ENCODE peak calls at places on chromosomes 11 and 22, in nine cellular contexts. I is dorsolateral prefrontal cortex, O is body of pancreas, V is neuronal stem cell, M is right lobe of liver, W is fibroblast of lung, X is A549, R is thoracic aorta, T is caudate nucleus. F is an unnamed sample.

GRCh38 chr11:13343067-13343466 is 65.5 kb downstream of the BMAL1 start:
- DNase-seq in T (no peak), W (no peak), X (no peak), R (no peak), V (no peak), M (no peak), O (no peak), I (no peak), F (no peak)

GRCh38 chr11:16394947-16395346 is 38.6 kb upstream of the SOX6 start:
- DNase-seq in R (no peak), W (no peak), O (no peak), V (no peak), X (no peak), I (no peak), T (no peak), M (no peak), F (no peak)

GRCh38 chr11:115964091-115964490 is 459.9 kb upstream of the CADM1 start:
- DNase-seq in X (no peak), M (no peak), T (no peak), O (no peak), V (no peak), R (no peak), W (peak; percentile 44), I (no peak), F (no peak)

GRCh38 chr11:71467164-71467563 is 14.2 kb downstream of the NADSYN1 start:
- DNase-seq in V (no peak), T (no peak), X (no peak), R (no peak), I (no peak), W (no peak), O (no peak), M (no peak), F (no peak)

GRCh38 chr11:114179234-114179941 is 116.8 kb upstream of the NNMT start:
- DNase-seq in I (peak; percentile 84), R (peak; percentile 78), O (peak; percentile 95), T (no peak), M (peak; percentile 88), W (peak; percentile 100), X (no peak), V (no peak), F (peak; percentile 82)

GRCh38 chr11:73205666-73206343 is 12.3 kb upstream of the P2RY2 start:
- DNase-seq in W (peak; percentile 15), V (no peak), X (no peak), M (peak; percentile 39), O (no peak), T (no peak), R (no peak), I (no peak), F (no peak)

GRCh38 chr11:8309311-8309710 is 45.6 kb upstream of the LMO1 start:
- DNase-seq in R (no peak), W (no peak), I (no peak), V (no peak), O (no peak), M (no peak), X (no peak), T (no peak), F (no peak)

GRCh38 chr22:30038219-30038618 is 42.0 kb upstream of the HORMAD2 start:
- DNase-seq in W (peak; percentile 76), I (no peak), O (peak; percentile 72), X (no peak), V (no peak), R (no peak), T (no peak), M (no peak), F (peak; percentile 57)

GRCh38 chr11:120343429-120343828 is 7.2 kb downstream of the ARHGEF12 start:
- DNase-seq in R (no peak), I (no peak), T (no peak), M (no peak), O (no peak), W (no peak), V (no peak), X (no peak), F (no peak)

GRCh38 chr11:73367482-73368024 is 8.6 kb upstream of the RELT start:
- DNase-seq in M (no peak), V (no peak), W (no peak), T (no peak), O (no peak), X (no peak), I (no peak), R (no peak), F (no peak)

GRCh38 chr11:124892750-124893454 is 4.8 kb downstream of the ROBO4 start:
- DNase-seq in R (no peak), O (no peak), X (no peak), I (no peak), V (no peak), W (no peak), T (no peak), M (peak; percentile 41), F (peak; percentile 69)

GRCh38 chr11:117663389-117663788 is 133.6 kb downstream of the DSCAML1 start:
- DNase-seq in O (no peak), W (no peak), X (no peak), T (no peak), R (no peak), V (no peak), M (no peak), I (no peak), F (no peak)

GRCh38 chr22:50595189-50595588 is 5.4 kb upstream of the MAPK8IP2 start:
- DNase-seq in W (no peak), M (no peak), T (no peak), O (no peak), V (no peak), R (no peak), X (no peak), I (no peak), F (no peak)

GRCh38 chr22:18024276-18024939 is at the start of gene MICAL3:
- DNase-seq in V (peak; percentile 54), R (no peak), T (peak; percentile 53), I (peak; percentile 75), X (peak; percentile 57), O (peak; percentile 66), M (peak; percentile 68), W (peak; percentile 65), F (peak; percentile 85)

GRCh38 chr22:30079952-30080533 is at the start of gene HORMAD2:
- DNase-seq in W (peak; percentile 43), R (no peak), V (peak; percentile 69), O (no peak), I (no peak), X (no peak), M (peak; percentile 92), T (peak; percentile 19), F (peak; percentile 56)

GRCh38 chr11:89267660-89268302 is 90.1 kb downstream of the TYR start:
- DNase-seq in O (no peak), T (no peak), X (no peak), I (no peak), R (no peak), V (no peak), W (no peak), M (no peak), F (no peak)

GRCh38 chr11:96748639-96749370 is 359.0 kb downstream of the JRKL start:
- DNase-seq in V (no peak), W (peak; percentile 68), O (no peak), T (no peak), R (no peak), I (no peak), M (no peak), X (no peak), F (no peak)

DNA sequence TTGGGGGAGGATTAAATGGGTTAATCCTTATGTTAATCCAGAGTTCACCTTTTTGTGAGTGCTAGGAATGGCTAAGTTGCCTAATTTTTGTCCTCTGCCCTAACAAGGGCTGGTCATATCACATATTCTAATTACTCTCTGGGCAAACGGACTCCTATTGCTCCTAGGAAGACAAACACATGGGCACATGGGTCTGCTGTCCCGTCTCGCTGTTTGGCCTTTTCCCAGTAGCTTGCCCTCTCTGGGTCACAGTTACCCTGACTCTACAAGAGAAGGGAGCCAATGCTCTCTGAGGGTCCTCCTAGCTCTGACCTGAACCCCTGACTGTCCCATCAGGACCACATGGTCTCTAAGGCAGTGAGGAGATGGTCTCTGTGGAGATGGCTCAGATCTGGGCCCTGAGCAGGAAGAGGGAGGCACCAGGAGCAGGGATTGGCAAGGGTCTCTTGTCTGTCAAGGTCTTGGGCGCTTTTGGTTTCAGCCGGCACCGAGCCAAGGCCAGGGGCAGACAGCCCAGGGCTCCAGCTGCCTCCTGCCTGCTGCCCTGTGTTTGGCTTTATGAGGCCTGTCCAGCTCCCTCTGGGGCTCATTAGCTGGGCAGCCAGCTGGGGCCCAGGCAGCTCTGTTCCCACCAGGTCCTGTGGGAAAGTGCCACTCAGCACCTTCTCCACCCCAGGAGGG is 560.0 kb downstream of the MN1 start:
- DNase-seq in T (no peak), X (no peak), M (no peak), V (no peak), O (peak; percentile 95), W (no peak), R (no peak), I (no peak), F (peak; percentile 92)
- H3K27ac ChIP-seq in T (no peak overlapping the region), X (peak overlapping the region; percentile 93), M (no peak overlapping the region), V (no peak overlapping the region), O (peak overlapping the region; percentile 83), W (no peak overlapping the region), R (peak overlapping the region; percentile 64), I (no peak overlapping the region), F (no peak overlapping the region)

GRCh38 chr11:795638-796564 is 2.2 kb downstream of the SLC25A22 start:
- DNase-seq in R (peak; percentile 43), I (no peak), O (peak; percentile 86), T (no peak), X (no peak), V (no peak), W (peak; percentile 79), M (peak; percentile 85), F (peak; percentile 91)
- H3K27ac ChIP-seq in R (peak overlapping the region; percentile 79), I (peak overlapping the region; percentile 86), O (peak overlapping the region; percentile 98), T (peak overlapping the region; percentile 80), X (peak overlapping the region; percentile 76), V (peak overlapping the region; percentile 45), W (peak overlapping the region; percentile 88), M (peak overlapping the region; percentile 85), F (peak overlapping the region; percentile 33)

GRCh38 chr22:43491177-43491576 is 79.4 kb downstream of the MPPED1 start:
- DNase-seq in T (no peak), R (no peak), M (no peak), W (no peak), I (no peak), V (no peak), O (no peak), X (no peak), F (no peak)
- H3K27ac ChIP-seq in T (no peak overlapping the region), R (no peak overlapping the region), M (no peak overlapping the region), W (no peak overlapping the region), I (no peak overlapping the region), V (no peak overlapping the region), O (no peak overlapping the region), X (no peak overlapping the region), F (no peak overlapping the region)

DNA sequence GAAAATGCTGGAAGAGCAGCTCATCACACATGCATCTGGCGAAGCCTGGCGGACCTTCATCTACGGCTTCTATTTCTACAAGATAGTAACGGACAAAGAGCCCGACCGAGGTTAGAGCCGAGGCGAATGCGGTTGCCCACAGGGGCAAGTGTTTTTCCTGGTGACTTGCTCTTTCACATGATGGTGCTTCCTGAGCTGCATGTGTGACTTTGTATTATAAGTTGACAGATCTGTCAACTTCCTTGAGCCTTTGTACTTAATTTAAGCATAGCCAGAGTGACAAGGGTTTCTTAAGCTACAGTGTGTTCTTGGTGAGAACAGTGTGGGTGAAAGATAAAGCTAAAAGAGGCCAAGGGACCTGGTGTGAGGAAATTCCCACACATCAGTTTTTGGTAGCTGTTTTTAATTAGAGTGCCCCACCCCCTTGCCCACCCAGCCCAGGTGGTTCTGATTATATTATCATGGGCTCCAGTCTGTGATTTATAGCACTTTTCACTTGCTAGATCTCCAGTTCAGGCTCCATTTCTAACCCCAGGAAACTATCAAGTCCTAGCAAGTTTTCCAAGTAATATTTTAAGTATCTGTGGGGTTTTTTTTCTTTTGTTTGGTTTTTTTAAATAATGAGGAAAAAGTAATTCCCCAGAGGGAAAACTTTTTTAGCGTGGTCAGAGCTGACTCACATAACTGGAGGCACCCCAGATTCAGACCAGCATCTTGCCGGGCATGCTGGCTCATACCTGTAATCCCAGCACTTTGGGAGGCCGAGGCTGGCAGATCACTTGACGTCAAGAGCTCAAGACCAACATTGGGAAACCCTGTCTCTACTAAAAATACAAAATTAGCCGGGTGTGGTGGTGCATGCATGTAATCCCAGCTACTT is 67.9 kb upstream of the YWHAH start:
- DNase-seq in I (no peak), O (no peak), M (no peak), T (no peak), W (no peak), X (no peak), V (no peak), R (no peak), F (no peak)
- H3K27ac ChIP-seq in I (no peak overlapping the region), O (no peak overlapping the region), M (no peak overlapping the region), T (no peak overlapping the region), W (no peak overlapping the region), X (no peak overlapping the region), V (no peak overlapping the region), R (no peak overlapping the region), F (no peak overlapping the region)